ENCODE peak calls at places on chromosome 15, in six cellular contexts. One of them, this sample, is unnamed.

GRCh38 chr15:69730281-69731235 is 277.9 kb downstream of the RPLP1 start:
- DNase-seq in fibroblast of lung: no peak
- DNase-seq in pancreas: no peak
- DNase-seq in adrenal gland: no peak
- DNase-seq in left lung: no peak
- DNase-seq in GM23248: no peak
- DNase-seq in this sample: no peak

GRCh38 chr15:78620839-78621421 is at the start of gene CHRNA3:
- DNase-seq in fibroblast of lung: no peak
- DNase-seq in pancreas: no peak
- DNase-seq in adrenal gland: no peak
- DNase-seq in left lung: no peak
- DNase-seq in GM23248: no peak
- DNase-seq in this sample: no peak

GRCh38 chr15:78923480-78924360 is 21.1 kb downstream of the CTSH start:
- DNase-seq in fibroblast of lung: no peak
- DNase-seq in pancreas: no peak
- DNase-seq in adrenal gland: no peak
- DNase-seq in left lung: no peak
- DNase-seq in GM23248: no peak
- DNase-seq in this sample: no peak

GRCh38 chr15:70820214-70820613 is 33.7 kb downstream of the LARP6 start:
- DNase-seq in fibroblast of lung: no peak
- DNase-seq in pancreas: no peak
- DNase-seq in adrenal gland: no peak
- DNase-seq in left lung: no peak
- DNase-seq in GM23248: no peak
- DNase-seq in this sample: no peak

GRCh38 chr15:61088675-61089074 is 140.4 kb downstream of the RORA start:
- DNase-seq in fibroblast of lung: no peak
- DNase-seq in pancreas: no peak
- DNase-seq in adrenal gland: no peak
- DNase-seq in left lung: no peak
- DNase-seq in GM23248: no peak
- DNase-seq in this sample: no peak

GRCh38 chr15:60118564-60119080 is 114.5 kb downstream of the FOXB1 start:
- DNase-seq in fibroblast of lung: no peak
- DNase-seq in pancreas: no peak
- DNase-seq in adrenal gland: no peak
- DNase-seq in left lung: no peak
- DNase-seq in GM23248: no peak
- DNase-seq in this sample: no peak

GRCh38 chr15:41820791-41821423 is 7.0 kb upstream of the JMJD7 start:
- DNase-seq in fibroblast of lung: no peak
- DNase-seq in pancreas: peak; percentile 88
- DNase-seq in adrenal gland: no peak
- DNase-seq in left lung: no peak
- DNase-seq in GM23248: no peak
- DNase-seq in this sample: peak; percentile 71

GRCh38 chr15:66901336-66902100 is 163.9 kb upstream of the SMAD3 start:
- DNase-seq in fibroblast of lung: peak; percentile 62
- DNase-seq in pancreas: no peak
- DNase-seq in adrenal gland: no peak
- DNase-seq in left lung: no peak
- DNase-seq in GM23248: peak; percentile 61
- DNase-seq in this sample: no peak

GRCh38 chr15:72358532-72359180 is 17.2 kb downstream of the HEXA start:
- DNase-seq in fibroblast of lung: peak; percentile 86
- DNase-seq in pancreas: no peak
- DNase-seq in adrenal gland: peak; percentile 66
- DNase-seq in left lung: no peak
- DNase-seq in GM23248: peak; percentile 97
- DNase-seq in this sample: peak; percentile 86
- H3K4me3 ChIP-seq in fibroblast of lung: no peak overlapping the region
- H3K4me3 ChIP-seq in pancreas: no peak overlapping the region
- H3K4me3 ChIP-seq in adrenal gland: no peak overlapping the region
- H3K4me3 ChIP-seq in left lung: no peak overlapping the region
- H3K4me3 ChIP-seq in GM23248: peak overlapping the region; percentile 46
- H3K4me3 ChIP-seq in this sample: no peak overlapping the region

DNA sequence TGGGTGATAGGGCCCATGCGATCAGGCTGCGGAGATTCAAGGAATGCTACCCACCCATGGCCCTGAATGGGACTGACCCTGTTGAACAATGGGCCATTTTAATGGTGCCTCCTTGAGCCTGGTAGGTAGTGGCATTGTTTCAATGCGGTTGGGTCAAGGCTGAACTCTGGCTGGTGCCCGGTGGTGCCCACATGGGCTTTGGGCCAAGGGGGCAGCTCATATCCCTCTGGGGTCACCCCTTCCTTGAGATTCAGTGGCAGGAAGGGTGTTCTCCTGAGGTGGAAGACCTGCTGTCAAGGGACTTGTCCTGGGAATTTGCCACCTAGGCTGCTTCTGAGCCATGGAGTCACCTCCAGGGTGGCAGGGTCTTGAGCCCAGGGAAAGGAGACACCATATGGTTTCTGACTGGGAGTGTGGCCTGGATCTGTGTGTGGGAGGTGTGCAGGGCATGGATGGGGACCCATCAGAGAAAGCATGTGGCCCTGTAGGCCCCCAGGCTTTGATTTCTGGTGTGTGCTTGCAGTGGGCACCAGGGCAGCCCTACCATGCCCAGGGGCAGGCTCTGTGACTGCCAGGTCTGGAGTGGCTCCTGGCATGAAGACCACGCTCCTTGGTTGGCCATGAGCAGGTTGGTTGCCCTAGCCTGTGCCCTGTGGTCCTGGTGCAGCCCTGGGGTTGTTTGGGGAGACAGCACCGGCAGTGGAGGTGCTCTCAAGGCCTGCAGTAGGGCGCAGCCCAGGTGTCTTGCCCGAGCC is 199.9 kb downstream of the UBE3A start:
- DNase-seq in fibroblast of lung: no peak
- DNase-seq in pancreas: no peak
- DNase-seq in adrenal gland: no peak
- DNase-seq in left lung: peak; percentile 37
- DNase-seq in GM23248: no peak
- DNase-seq in this sample: no peak
- H3K9me3 ChIP-seq in fibroblast of lung: no peaks in the 10 kb centered on the region
- H3K9me3 ChIP-seq in pancreas: no peaks in the 10 kb centered on the region
- H3K9me3 ChIP-seq in adrenal gland: no peaks in the 10 kb centered on the region
- H3K9me3 ChIP-seq in left lung: no peaks in the 10 kb centered on the region
- H3K9me3 ChIP-seq in GM23248: no peaks in the 10 kb centered on the region
- H3K9me3 ChIP-seq in this sample: peaks cover 99% of the 10 kb centered on the region

GRCh38 chr15:73504885-73505284 is 61.9 kb downstream of the REC114 start:
- DNase-seq in fibroblast of lung: no peak
- DNase-seq in pancreas: no peak
- DNase-seq in adrenal gland: no peak
- DNase-seq in left lung: no peak
- DNase-seq in GM23248: no peak
- DNase-seq in this sample: no peak
- H3K4me3 ChIP-seq in fibroblast of lung: no peak overlapping the region
- H3K4me3 ChIP-seq in pancreas: no peak overlapping the region
- H3K4me3 ChIP-seq in adrenal gland: no peak overlapping the region
- H3K4me3 ChIP-seq in left lung: no peak overlapping the region
- H3K4me3 ChIP-seq in GM23248: no peak overlapping the region
- H3K4me3 ChIP-seq in this sample: no peak overlapping the region

GRCh38 chr15:25185156-25185710 is 230.4 kb downstream of the SNRPN start:
- DNase-seq in fibroblast of lung: no peak
- DNase-seq in pancreas: no peak
- DNase-seq in adrenal gland: no peak
- DNase-seq in left lung: peak; percentile 27
- DNase-seq in GM23248: no peak
- DNase-seq in this sample: no peak
- H3K9me3 ChIP-seq in fibroblast of lung: no peaks in the 10 kb centered on the region
- H3K9me3 ChIP-seq in pancreas: no peaks in the 10 kb centered on the region
- H3K9me3 ChIP-seq in adrenal gland: no peaks in the 10 kb centered on the region
- H3K9me3 ChIP-seq in left lung: no peaks in the 10 kb centered on the region
- H3K9me3 ChIP-seq in GM23248: no peaks in the 10 kb centered on the region
- H3K9me3 ChIP-seq in this sample: peaks cover 92% of the 10 kb centered on the region

DNA sequence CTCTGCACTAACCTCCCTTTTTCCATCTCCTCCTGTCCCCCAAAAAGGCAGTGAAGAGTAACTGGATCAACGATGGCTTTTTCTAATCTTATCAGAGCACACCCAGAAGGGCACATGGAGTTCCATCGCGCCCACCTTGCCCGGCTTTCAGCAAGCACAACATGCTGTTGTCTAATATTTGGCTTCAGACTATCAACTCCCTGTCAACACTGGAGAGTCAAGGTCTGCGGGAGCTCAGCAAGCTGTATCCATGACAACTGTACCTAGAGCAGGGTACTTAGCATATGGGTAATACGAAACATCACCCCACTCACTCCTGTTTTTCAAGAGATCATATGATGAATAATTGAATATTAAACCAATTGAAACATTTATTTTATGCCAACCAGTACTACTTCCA is 417.2 kb downstream of the GABRB3 start:
- DNase-seq in fibroblast of lung: no peak
- DNase-seq in pancreas: no peak
- DNase-seq in adrenal gland: no peak
- DNase-seq in left lung: no peak
- DNase-seq in GM23248: no peak
- DNase-seq in this sample: no peak
- H3K4me3 ChIP-seq in fibroblast of lung: no peak overlapping the region
- H3K4me3 ChIP-seq in pancreas: no peak overlapping the region
- H3K4me3 ChIP-seq in adrenal gland: no peak overlapping the region
- H3K4me3 ChIP-seq in left lung: no peak overlapping the region
- H3K4me3 ChIP-seq in GM23248: no peak overlapping the region
- H3K4me3 ChIP-seq in this sample: no peak overlapping the region

This sample was measured in breast epithelium.